ENCODE peak calls at places on chromosomes 6 and 20, in nine cellular contexts. E, A, P, Z, T, H, U, K and L are unnamed samples.

GRCh38 chr20:57667924-57668782 is 41.7 kb downstream of the PMEPA1 start:
- DNase-seq in E (no peak), A (no peak), P (no peak), Z (peak; percentile 7), T (peak; percentile 75), H (no peak), U (no peak), K (no peak), L (no peak)

GRCh38 chr6:391559-392440 is at the start of gene IRF4:
- DNase-seq in E (peak; percentile 28), A (no peak), P (no peak), Z (no peak), T (no peak), H (no peak), U (no peak), K (no peak), L (peak; percentile 4)

GRCh38 chr6:39049575-39050283 is 1.1 kb downstream of the GLP1R start:
- DNase-seq in E (no peak), A (no peak), P (no peak), Z (no peak), T (no peak), H (no peak), U (no peak), K (no peak), L (no peak)

GRCh38 chr6:106574729-106575458 is 54.4 kb downstream of the RTN4IP1 start:
- DNase-seq in E (peak; percentile 90), A (no peak), P (no peak), Z (no peak), T (no peak), H (peak; percentile 73), U (no peak), K (no peak), L (peak; percentile 70)

GRCh38 chr6:110018486-110018885 is 40.4 kb downstream of the GPR6 start:
- DNase-seq in E (no peak), A (no peak), P (no peak), Z (no peak), T (no peak), H (no peak), U (no peak), K (no peak), L (no peak)

GRCh38 chr6:131258816-131259476 is 123.7 kb downstream of the AKAP7 start:
- DNase-seq in E (no peak), A (no peak), P (no peak), Z (peak; percentile 55), T (no peak), H (peak; percentile 26), U (no peak), K (no peak), L (no peak)

GRCh38 chr6:143536461-143536865 is 24.9 kb upstream of the FUCA2 start:
- DNase-seq in E (peak; percentile 75), A (peak; percentile 55), P (peak; percentile 53), Z (peak; percentile 78), T (peak; percentile 53), H (no peak), U (no peak), K (no peak), L (no peak)

GRCh38 chr6:117605169-117605826 is 3.0 kb upstream of the GOPC start:
- DNase-seq in E (peak; percentile 81), A (no peak), P (peak; percentile 14), Z (no peak), T (no peak), H (peak; percentile 71), U (peak; percentile 62), K (peak; percentile 66), L (peak; percentile 86)

GRCh38 chr20:9119776-9120175 is 50.9 kb downstream of the PLCB4 start:
- DNase-seq in E (no peak), A (peak; percentile 62), P (peak; percentile 46), Z (no peak), T (no peak), H (no peak), U (no peak), K (no peak), L (peak; percentile 46)

GRCh38 chr6:14074723-14075503 is 42.7 kb upstream of the CD83 start:
- DNase-seq in E (peak; percentile 59), A (no peak), P (peak; percentile 40), Z (no peak), T (no peak), H (no peak), U (no peak), K (no peak), L (peak; percentile 67)

GRCh38 chr20:32052090-32052791 is at the start of gene HCK:
- DNase-seq in E (peak; percentile 23), A (peak; percentile 49), P (peak; percentile 56), Z (peak; percentile 73), T (peak; percentile 56), H (no peak), U (peak; percentile 31), K (no peak), L (no peak)

GRCh38 chr20:32052792-32053362 is 835 bp downstream of the HCK start:
- DNase-seq in E (no peak), A (peak; percentile 68), P (peak; percentile 67), Z (peak; percentile 83), T (peak; percentile 69), H (no peak), U (no peak), K (no peak), L (no peak)

GRCh38 chr20:32050324-32050723 is 1.7 kb upstream of the HCK start:
- DNase-seq in E (no peak), A (no peak), P (no peak), Z (no peak), T (no peak), H (no peak), U (no peak), K (no peak), L (no peak)

GRCh38 chr20:32050851-32051556 is 1.0 kb upstream of the HCK start:
- DNase-seq in E (no peak), A (peak; percentile 60), P (peak; percentile 56), Z (peak; percentile 72), T (peak; percentile 68), H (no peak), U (no peak), K (no peak), L (no peak)

GRCh38 chr20:32051720-32052089 is 337 bp upstream of the HCK start:
- DNase-seq in E (no peak), A (no peak), P (no peak), Z (no peak), T (no peak), H (no peak), U (no peak), K (no peak), L (no peak)
- H3K4me1 ChIP-seq in E (no peaks in the 10 kb centered on the region), A (peaks cover 12% of the 10 kb centered on the region), P (no peaks in the 10 kb centered on the region), Z (no peaks in the 10 kb centered on the region), T (no peaks in the 10 kb centered on the region), H (no peaks in the 10 kb centered on the region), U (no peaks in the 10 kb centered on the region), K (peaks cover 11% of the 10 kb centered on the region), L (no peaks in the 10 kb centered on the region)

DNA sequence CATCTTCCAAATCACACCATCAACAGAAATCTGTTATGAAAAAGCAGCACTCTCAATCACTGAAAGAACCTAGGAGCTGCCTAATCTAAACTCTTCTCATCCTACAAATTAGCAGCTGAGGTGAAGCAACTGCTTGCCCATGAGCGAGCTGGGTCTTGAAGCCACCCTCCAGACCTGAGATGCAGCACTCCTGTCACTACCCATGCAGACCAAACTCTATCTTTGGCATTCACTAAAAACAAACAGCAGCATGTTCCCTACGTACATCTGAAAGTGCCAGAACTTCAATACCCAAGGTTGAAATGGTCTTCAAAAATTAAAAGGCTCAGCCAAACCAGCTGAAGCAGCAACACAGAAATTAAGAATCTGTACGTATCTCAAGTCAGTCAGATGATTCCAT is 14.3 kb downstream of the ADNP start:
- DNase-seq in E (no peak), A (no peak), P (no peak), Z (no peak), T (no peak), H (no peak), U (no peak), K (no peak), L (no peak)
- H3K4me1 ChIP-seq in E (peaks cover 82% of the 10 kb centered on the region), A (peaks cover 90% of the 10 kb centered on the region), P (peaks cover 10% of the 10 kb centered on the region), Z (peaks cover 37% of the 10 kb centered on the region), T (peaks cover 43% of the 10 kb centered on the region), H (no peaks in the 10 kb centered on the region), U (peaks cover 59% of the 10 kb centered on the region), K (peaks cover 57% of the 10 kb centered on the region), L (peaks cover 73% of the 10 kb centered on the region)

GRCh38 chr6:17927705-17928104 is 59.7 kb downstream of the KIF13A start:
- DNase-seq in E (no peak), A (peak; percentile 54), P (peak; percentile 25), Z (no peak), T (no peak), H (no peak), U (no peak), K (no peak), L (no peak)

GRCh38 chr6:17928514-17929430 is 58.7 kb downstream of the KIF13A start:
- DNase-seq in E (peak; percentile 79), A (no peak), P (no peak), Z (no peak), T (no peak), H (no peak), U (no peak), K (no peak), L (peak; percentile 78)

GRCh38 chr6:17932362-17932852 is 55.0 kb downstream of the KIF13A start:
- DNase-seq in E (peak; percentile 98), A (peak; percentile 57), P (peak; percentile 59), Z (no peak), T (peak; percentile 45), H (no peak), U (no peak), K (no peak), L (peak; percentile 80)

GRCh38 chr6:17931227-17931626 is 56.2 kb downstream of the KIF13A start:
- DNase-seq in E (no peak), A (no peak), P (no peak), Z (no peak), T (no peak), H (no peak), U (no peak), K (no peak), L (no peak)

GRCh38 chr6:17930321-17930993 is 57.0 kb downstream of the KIF13A start:
- DNase-seq in E (peak; percentile 55), A (no peak), P (no peak), Z (no peak), T (no peak), H (no peak), U (no peak), K (no peak), L (no peak)
- H3K4me1 ChIP-seq in E (peaks cover 58% of the 10 kb centered on the region), A (peaks cover 97% of the 10 kb centered on the region), P (peaks cover 14% of the 10 kb centered on the region), Z (no peaks in the 10 kb centered on the region), T (peaks cover 32% of the 10 kb centered on the region), H (no peaks in the 10 kb centered on the region), U (peaks cover 41% of the 10 kb centered on the region), K (no peaks in the 10 kb centered on the region), L (peaks cover 73% of the 10 kb centered on the region)

DNA sequence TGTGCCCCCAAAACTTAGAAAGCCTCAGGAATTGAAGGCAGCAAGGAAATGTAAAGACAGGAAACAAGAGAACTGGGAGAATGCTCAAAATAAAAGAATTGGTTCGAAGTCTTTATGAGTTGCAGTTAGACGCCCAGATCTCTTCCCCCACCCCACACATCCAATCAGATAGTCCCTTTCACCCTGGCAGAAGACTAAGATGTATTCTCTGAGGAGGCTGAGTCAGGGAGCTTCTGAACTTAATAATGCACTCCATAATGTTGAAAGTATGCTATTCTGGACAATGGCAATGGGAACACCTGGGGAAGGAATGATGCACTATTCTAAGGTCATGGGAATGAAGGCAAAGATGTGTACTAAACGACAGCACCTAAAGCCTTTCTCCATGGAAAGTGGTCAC is 173.6 kb downstream of the MTFR2 start:
- DNase-seq in E (peak; percentile 87), A (no peak), P (no peak), Z (no peak), T (no peak), H (no peak), U (no peak), K (no peak), L (no peak)
- H3K4me1 ChIP-seq in E (peaks cover 31% of the 10 kb centered on the region), A (peaks cover 78% of the 10 kb centered on the region), P (peaks cover 3% of the 10 kb centered on the region), Z (no peaks in the 10 kb centered on the region), T (peaks cover 26% of the 10 kb centered on the region), H (no peaks in the 10 kb centered on the region), U (peaks cover 30% of the 10 kb centered on the region), K (no peaks in the 10 kb centered on the region), L (peaks cover 54% of the 10 kb centered on the region)